ENCODE peak calls at places on chromosomes 13 and 19, in four cellular contexts. V is dorsolateral prefrontal cortex, F is IMR-90, S is endothelial cell. M is an unnamed sample.

GRCh38 chr13:110421061-110421460 is 114.0 kb downstream of the COL4A2 start:
- DNase-seq in V (no peak), S (no peak), F (no peak), M (no peak)

GRCh38 chr13:46668302-46668720 is 115.3 kb downstream of the LRCH1 start:
- DNase-seq in S (peak; percentile 20), V (no peak), F (peak; percentile 95), M (no peak)

GRCh38 chr13:109769921-109770320 is 16.5 kb downstream of the IRS2 start:
- DNase-seq in F (no peak), S (no peak), V (no peak), M (no peak)

GRCh38 chr19:12956446-12957388 is at the start of gene GADD45GIP1:
- DNase-seq in F (peak; percentile 69), S (peak; percentile 80), V (peak; percentile 85), M (peak; percentile 59)

GRCh38 chr13:28537149-28537548 is 42.2 kb upstream of the FLT1 start:
- DNase-seq in F (no peak), V (no peak), S (no peak), M (no peak)

GRCh38 chr19:39998511-39998910 is 1.7 kb downstream of the ZNF546 start:
- DNase-seq in F (peak; percentile 76), S (no peak), V (no peak), M (no peak)

GRCh38 chr13:21986602-21987001 is 315.7 kb downstream of the FGF9 start:
- DNase-seq in F (peak; percentile 23), V (no peak), S (no peak), M (no peak)

GRCh38 chr13:58476176-58476575 is 844.6 kb downstream of the PCDH17 start:
- DNase-seq in S (no peak), V (no peak), F (no peak), M (no peak)

GRCh38 chr19:18156841-18157464 is 4.0 kb downstream of the PIK3R2 start:
- DNase-seq in F (peak; percentile 83), S (no peak), V (peak; percentile 76), M (no peak)

GRCh38 chr13:30049692-30050091 is 199.3 kb upstream of the UBL3 start:
- DNase-seq in F (no peak), S (no peak), V (no peak), M (no peak)

GRCh38 chr13:30051531-30052060 is 201.2 kb upstream of the UBL3 start:
- DNase-seq in S (no peak), V (no peak), F (no peak), M (no peak)

GRCh38 chr13:30047154-30047874 is 196.9 kb upstream of the UBL3 start:
- DNase-seq in F (peak; percentile 11), V (no peak), S (no peak), M (no peak)

GRCh38 chr13:30053904-30054303 is 203.5 kb upstream of the UBL3 start:
- DNase-seq in F (no peak), V (no peak), S (no peak), M (no peak)

GRCh38 chr13:30052127-30052526 is 201.7 kb upstream of the UBL3 start:
- DNase-seq in F (no peak), V (no peak), S (peak; percentile 6), M (no peak)
- TF ChIP-seq CTCF in F (no peak), V (no peak), S (no peak), M (no peak)

GRCh38 chr19:35153701-35154534 is 617 bp upstream of the FXYD5 start:
- DNase-seq in F (no peak), V (no peak), S (peak; percentile 75), M (peak; percentile 41)
- TF ChIP-seq CTCF in F (peak; percentile 55), V (peak; percentile 13), S (peak; percentile 77), M (peak; percentile 72)

DNA sequence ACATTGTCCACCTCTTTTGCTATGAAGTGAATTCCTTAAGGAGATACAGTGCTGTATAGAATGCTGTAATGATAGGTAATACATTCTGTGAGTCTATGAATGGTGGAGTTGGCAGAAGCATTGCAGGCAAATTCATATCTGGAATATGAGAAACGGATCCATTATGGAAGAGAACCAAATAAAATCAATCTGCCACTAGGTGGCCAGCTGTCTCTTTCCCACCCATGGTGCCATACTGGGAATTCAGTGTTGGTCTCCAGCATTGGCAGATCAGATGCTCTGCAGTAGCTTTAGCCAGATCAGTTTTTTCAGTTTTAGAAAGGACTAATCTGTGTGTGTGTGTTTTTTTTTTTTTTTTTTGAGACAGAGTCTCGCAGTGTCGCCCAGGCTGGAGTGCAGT is 27.6 kb downstream of the DNAJC3 start:
- DNase-seq in V (no peak), S (no peak), F (no peak), M (no peak)
- TF ChIP-seq CTCF in V (no peak), S (peak; percentile 56), F (no peak), M (peak; percentile 28)

GRCh38 chr13:107395927-107396757 is 819.2 kb downstream of the LIG4 start:
- DNase-seq in V (no peak), F (no peak), S (no peak), M (no peak)
- TF ChIP-seq CTCF in V (no peak), F (no peak), S (no peak), M (no peak)

GRCh38 chr19:1648926-1649541 is 3.4 kb downstream of the TCF3 start:
- DNase-seq in S (no peak), F (no peak), V (no peak), M (no peak)
- TF ChIP-seq CTCF in S (no peak), F (no peak), V (no peak), M (no peak)

GRCh38 chr19:3882041-3882384 is 1.5 kb downstream of the ATCAY start:
- DNase-seq in S (no peak), F (no peak), V (no peak), M (no peak)

GRCh38 chr19:3880471-3881271 is at the start of gene ATCAY:
- DNase-seq in F (no peak), V (peak; percentile 62), S (no peak), M (no peak)

GRCh38 chr19:3881272-3882040 is 971 bp downstream of the ATCAY start:
- DNase-seq in V (no peak), S (no peak), F (no peak), M (no peak)

DNA sequence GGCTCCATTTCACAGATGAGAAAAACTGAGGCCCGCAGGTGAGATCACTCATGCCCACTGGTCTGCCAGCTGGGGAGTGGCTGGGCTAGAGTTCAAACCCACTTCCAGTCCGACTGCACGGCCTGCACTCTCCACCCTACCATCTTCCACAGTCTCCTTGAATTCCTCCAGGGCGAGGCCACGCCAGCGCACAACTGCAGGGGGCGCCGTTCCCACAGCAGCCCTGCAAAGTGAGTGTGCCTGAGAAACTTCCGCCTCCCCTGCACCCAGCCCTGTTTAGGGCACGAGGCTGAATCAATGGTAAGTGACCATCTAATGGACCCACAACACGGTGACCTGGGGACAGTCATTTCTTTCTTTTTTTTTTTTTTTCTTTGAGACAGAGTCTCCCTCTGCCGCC is 829 bp upstream of the ATCAY start:
- DNase-seq in F (no peak), V (no peak), S (no peak), M (no peak)
- TF ChIP-seq CTCF in F (no peak), V (no peak), S (peak; percentile 61), M (peak; percentile 15)

DNA sequence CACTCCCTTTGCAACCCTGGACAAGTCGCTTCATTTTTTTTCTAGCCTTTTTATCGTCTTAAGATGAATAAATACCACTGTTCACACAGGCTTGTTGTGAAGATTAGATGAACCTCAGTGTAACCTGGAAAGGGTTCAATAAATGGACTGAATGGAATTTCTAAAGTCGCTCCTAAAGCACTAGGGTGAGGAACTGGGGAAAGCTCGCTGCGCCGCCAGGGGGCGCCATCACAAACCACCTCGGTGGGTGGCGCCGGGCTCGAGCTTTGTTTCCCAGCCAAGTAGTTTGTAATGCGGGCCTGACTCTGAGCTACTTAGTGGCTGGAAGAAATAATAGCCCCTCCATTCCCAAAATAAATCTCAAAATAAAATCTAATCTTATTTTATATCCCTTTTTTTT is 2.2 kb upstream of the CEACAM6 start:
- DNase-seq in F (no peak), V (peak; percentile 47), S (peak; percentile 77), M (no peak)
- TF ChIP-seq CTCF in F (peak; percentile 51), V (peak; percentile 38), S (peak; percentile 86), M (peak; percentile 44)